ENCODE peak calls at places on chromosomes 2 and 18, in six cellular contexts. T, F, E, B, Z and H are unnamed samples.

GRCh38 chr2:149427371-149427770 is 97.0 kb downstream of the LYPD6 start:
- DNase-seq in T (no peak), F (no peak), E (no peak), B (no peak), Z (no peak), H (no peak)

GRCh38 chr2:57497489-57498096 is 549.0 kb upstream of the VRK2 start:
- DNase-seq in T (peak), F (peak), E (peak), B (no peak), Z (peak), H (no peak)

GRCh38 chr2:208033701-208034502 is 8.6 kb upstream of the PLEKHM3 start:
- DNase-seq in T (no peak), F (peak), E (no peak), B (peak), Z (no peak), H (no peak)

GRCh38 chr2:218166791-218167190 is at the start of gene CXCR1:
- DNase-seq in T (no peak), F (no peak), E (no peak), B (no peak), Z (no peak), H (no peak)

GRCh38 chr2:239374896-239375277 is 25.9 kb downstream of the HDAC4 start:
- DNase-seq in T (no peak), F (no peak), E (no peak), B (peak), Z (no peak), H (no peak)

GRCh38 chr18:13222371-13223281 is 4.1 kb downstream of the LDLRAD4 start:
- DNase-seq in T (no peak), F (no peak), E (no peak), B (peak), Z (no peak), H (peak)

GRCh38 chr2:67858886-67859285 is 203.9 kb downstream of the C1D start:
- DNase-seq in T (no peak), F (no peak), E (no peak), B (no peak), Z (no peak), H (no peak)

GRCh38 chr2:42639340-42640077 is 71.1 kb downstream of the MTA3 start:
- DNase-seq in T (no peak), F (no peak), E (peak), B (no peak), Z (no peak), H (no peak)

GRCh38 chr2:236744316-236745105 is 174.9 kb downstream of the ACKR3 start:
- DNase-seq in T (peak), F (no peak), E (peak), B (no peak), Z (no peak), H (no peak)

GRCh38 chr2:170928036-170928823 is 823 bp upstream of the GORASP2 start:
- DNase-seq in T (no peak), F (peak), E (peak), B (no peak), Z (peak), H (no peak)

GRCh38 chr18:54393648-54394294 is 36.1 kb downstream of the C18orf54 start:
- DNase-seq in T (no peak), F (no peak), E (no peak), B (no peak), Z (no peak), H (no peak)

GRCh38 chr2:123976249-123976648 is 48.8 kb upstream of the CNTNAP5 start:
- DNase-seq in T (no peak), F (no peak), E (no peak), B (no peak), Z (no peak), H (no peak)

GRCh38 chr2:106107509-106108131 is 86.5 kb downstream of the UXS1 start:
- DNase-seq in T (peak), F (no peak), E (peak), B (no peak), Z (no peak), H (no peak)

GRCh38 chr2:24920813-24921441 is 890 bp upstream of the ADCY3 start:
- DNase-seq in T (no peak), F (peak), E (no peak), B (no peak), Z (no peak), H (no peak)

DNA sequence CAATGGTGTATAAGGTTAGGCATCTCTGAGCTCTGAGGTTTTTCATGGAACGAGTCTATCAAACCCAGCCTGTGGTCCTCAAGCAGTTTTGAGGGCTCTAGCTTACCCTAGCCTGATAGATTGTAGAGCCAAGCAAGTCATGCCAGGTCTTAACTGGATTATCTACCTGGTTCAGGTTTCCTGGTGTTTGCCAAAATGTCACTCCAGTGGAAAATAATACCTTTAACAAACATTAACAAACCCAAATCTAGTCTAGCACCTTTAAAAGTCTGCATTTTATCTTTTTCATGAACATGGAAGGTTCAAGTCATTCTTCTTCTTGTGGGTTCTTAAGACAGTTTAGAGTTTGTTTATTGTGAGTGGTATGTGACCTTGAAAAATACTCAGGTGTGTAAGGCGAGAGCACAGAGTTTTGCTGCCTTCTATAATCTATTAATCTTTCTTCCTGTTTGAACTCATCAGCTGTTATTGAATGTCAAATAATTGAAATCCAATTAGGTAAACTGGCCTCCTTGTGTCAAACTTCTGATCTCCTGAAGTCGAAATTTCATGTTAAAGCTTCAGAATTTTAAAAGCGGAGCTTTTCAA is 13.4 kb upstream of the ADGRF3 start:
- DNase-seq in T (no peak), F (no peak), E (no peak), B (no peak), Z (no peak), H (no peak)
- H3K27ac ChIP-seq in T (no peak), F (no peak), E (no peak), B (no peak), Z (no peak), H (no peak)

DNA sequence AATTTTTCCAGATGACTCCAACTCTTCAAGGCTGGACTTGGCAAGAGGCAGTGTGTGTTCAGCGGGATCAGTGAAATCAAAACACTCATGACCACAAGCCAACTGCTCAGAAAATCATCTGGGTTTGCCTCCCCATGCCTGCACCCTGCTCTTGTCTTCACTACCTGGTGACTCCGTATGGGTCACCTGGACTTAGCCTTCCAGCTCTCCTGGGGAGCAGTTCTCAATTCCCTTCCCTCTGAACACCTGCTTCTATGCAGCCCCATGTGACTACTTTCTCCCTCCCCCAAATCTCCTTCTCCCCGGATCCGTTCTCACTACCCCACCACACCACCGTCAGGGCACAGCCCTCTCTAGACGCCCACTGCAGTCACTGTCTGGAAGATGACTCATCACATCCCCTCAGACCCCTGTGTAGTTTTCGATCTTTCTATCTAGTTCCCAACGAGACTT is 130.2 kb upstream of the ID2 start:
- DNase-seq in T (no peak), F (no peak), E (peak), B (no peak), Z (no peak), H (no peak)
- H3K27ac ChIP-seq in T (no peak), F (no peak), E (no peak), B (no peak), Z (no peak), H (no peak)

GRCh38 chr2:37852585-37853014 is 72.5 kb upstream of the RMDN2 start:
- DNase-seq in T (no peak), F (no peak), E (peak), B (no peak), Z (no peak), H (no peak)

GRCh38 chr2:37854676-37855282 is 70.3 kb upstream of the RMDN2 start:
- DNase-seq in T (no peak), F (no peak), E (peak), B (no peak), Z (no peak), H (no peak)

GRCh38 chr2:37851428-37851827 is 73.7 kb upstream of the RMDN2 start:
- DNase-seq in T (no peak), F (no peak), E (no peak), B (no peak), Z (no peak), H (no peak)

GRCh38 chr2:37849908-37850307 is 75.2 kb upstream of the RMDN2 start:
- DNase-seq in T (no peak), F (no peak), E (no peak), B (no peak), Z (no peak), H (no peak)

GRCh38 chr2:37851828-37852584 is 73.1 kb upstream of the RMDN2 start:
- DNase-seq in T (no peak), F (no peak), E (peak), B (no peak), Z (no peak), H (no peak)
- H3K27ac ChIP-seq in T (no peak), F (no peak), E (peak), B (no peak), Z (no peak), H (no peak)

GRCh38 chr2:17539596-17539992 is 902 bp upstream of the VSNL1 start:
- DNase-seq in T (no peak), F (peak), E (peak), B (peak), Z (no peak), H (no peak)

GRCh38 chr2:17540813-17541513 is 467 bp downstream of the VSNL1 start:
- DNase-seq in T (no peak), F (no peak), E (peak), B (no peak), Z (no peak), H (no peak)

GRCh38 chr2:17541514-17541950 is 1.0 kb downstream of the VSNL1 start:
- DNase-seq in T (no peak), F (peak), E (no peak), B (no peak), Z (no peak), H (no peak)

GRCh38 chr2:17538844-17539554 is 1.5 kb upstream of the VSNL1 start:
- DNase-seq in T (peak), F (peak), E (peak), B (peak), Z (no peak), H (peak)

GRCh38 chr2:17539993-17540812 is at the start of gene VSNL1:
- DNase-seq in T (peak), F (peak), E (peak), B (peak), Z (peak), H (no peak)
- H3K27ac ChIP-seq in T (no peak), F (peak), E (no peak), B (peak), Z (peak), H (no peak)

GRCh38 chr18:48134609-48135008 is 204.2 kb upstream of the SMAD2 start:
- DNase-seq in T (no peak), F (no peak), E (peak), B (no peak), Z (no peak), H (no peak)

GRCh38 chr18:48137354-48138208 is 207.1 kb upstream of the SMAD2 start:
- DNase-seq in T (no peak), F (no peak), E (peak), B (no peak), Z (no peak), H (no peak)

GRCh38 chr18:48136544-48137353 is 206.3 kb upstream of the SMAD2 start:
- DNase-seq in T (no peak), F (peak), E (peak), B (peak), Z (no peak), H (no peak)

GRCh38 chr18:48135436-48135966 is 205.0 kb upstream of the SMAD2 start:
- DNase-seq in T (no peak), F (no peak), E (peak), B (no peak), Z (no peak), H (no peak)

DNA sequence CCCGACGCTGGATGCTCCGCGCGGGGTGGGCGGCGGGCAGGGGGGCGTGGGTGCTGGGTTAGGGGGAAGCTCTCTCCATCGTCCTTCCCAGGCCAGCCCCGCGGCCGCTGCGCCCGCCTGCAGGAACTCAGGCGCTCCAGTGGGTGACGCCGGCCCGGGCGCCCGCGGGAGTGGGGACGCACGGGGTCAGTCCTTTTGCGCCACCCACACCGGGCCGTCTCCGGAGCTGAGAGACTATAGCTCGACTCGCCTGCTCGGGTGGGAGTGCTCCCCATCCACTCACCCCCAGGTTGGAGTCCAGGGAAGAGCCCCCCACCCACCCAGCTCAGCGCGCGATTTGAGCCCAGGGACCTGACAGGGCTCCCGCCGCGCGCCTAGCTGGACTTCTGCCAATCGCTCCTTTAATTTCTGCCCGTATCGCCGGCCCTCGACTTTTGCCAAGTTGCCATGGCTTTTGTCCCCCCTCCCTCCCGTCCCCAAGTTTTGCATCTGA is 205.6 kb upstream of the SMAD2 start:
- DNase-seq in T (no peak), F (peak), E (peak), B (peak), Z (no peak), H (no peak)
- H3K27ac ChIP-seq in T (no peak), F (no peak), E (no peak), B (no peak), Z (no peak), H (no peak)

GRCh38 chr2:46489430-46489829 is 10.1 kb downstream of the TMEM247 start:
- DNase-seq in T (no peak), F (no peak), E (no peak), B (no peak), Z (peak), H (no peak)

GRCh38 chr2:46488389-46488788 is 9.0 kb downstream of the TMEM247 start:
- DNase-seq in T (no peak), F (no peak), E (peak), B (no peak), Z (no peak), H (no peak)

GRCh38 chr2:46486441-46486840 is 7.1 kb downstream of the TMEM247 start:
- DNase-seq in T (no peak), F (no peak), E (no peak), B (no peak), Z (no peak), H (no peak)

GRCh38 chr2:46485002-46485401 is 5.6 kb downstream of the TMEM247 start:
- DNase-seq in T (no peak), F (no peak), E (no peak), B (no peak), Z (no peak), H (no peak)

GRCh38 chr2:46487667-46488333 is 8.4 kb downstream of the TMEM247 start:
- DNase-seq in T (peak), F (no peak), E (peak), B (peak), Z (no peak), H (no peak)
- H3K27ac ChIP-seq in T (no peak), F (no peak), E (no peak), B (no peak), Z (no peak), H (no peak)

GRCh38 chr18:79409313-79409712 is 13.6 kb downstream of the NFATC1 start:
- DNase-seq in T (no peak), F (no peak), E (no peak), B (no peak), Z (no peak), H (no peak)
- H3K27ac ChIP-seq in T (no peak), F (no peak), E (no peak), B (no peak), Z (no peak), H (no peak)

DNA sequence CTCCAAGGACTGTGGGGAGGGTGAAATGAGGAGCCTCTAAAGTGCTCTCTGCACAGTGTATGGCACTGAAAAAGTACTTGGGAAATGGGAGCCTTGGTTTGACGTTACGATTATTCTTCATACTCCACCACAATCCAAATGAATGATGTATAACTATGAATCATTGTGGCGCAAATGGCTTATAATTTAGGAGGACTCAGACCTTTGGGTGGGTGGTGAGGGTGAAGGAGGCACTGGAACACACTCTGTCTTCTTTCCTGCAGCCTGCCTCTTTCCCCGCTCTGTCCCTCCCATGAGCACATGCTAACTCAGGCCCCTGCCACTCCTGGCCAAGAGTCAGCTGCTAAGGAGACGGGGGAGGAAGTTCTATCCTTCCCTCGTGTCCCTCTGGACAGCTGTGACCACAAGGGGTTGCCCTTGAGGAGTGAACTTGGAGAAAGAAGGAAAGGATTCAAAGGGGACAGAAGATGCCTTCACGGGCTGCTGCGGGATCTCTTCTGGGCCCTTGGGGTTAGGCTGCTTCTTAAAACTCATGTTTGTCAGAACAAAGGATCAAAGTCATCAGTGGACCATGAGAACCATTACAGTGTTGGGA is 36.5 kb downstream of the POLR1A start:
- DNase-seq in T (no peak), F (no peak), E (no peak), B (no peak), Z (no peak), H (no peak)
- H3K27ac ChIP-seq in T (no peak), F (no peak), E (peak), B (no peak), Z (no peak), H (no peak)

GRCh38 chr2:96757477-96757860 is 3.2 kb upstream of the CNNM4 start:
- DNase-seq in T (no peak), F (no peak), E (peak), B (no peak), Z (no peak), H (no peak)

GRCh38 chr2:96760986-96761832 is 507 bp downstream of the CNNM4 start:
- DNase-seq in T (peak), F (peak), E (peak), B (peak), Z (no peak), H (no peak)

GRCh38 chr2:96758987-96759386 is 1.7 kb upstream of the CNNM4 start:
- DNase-seq in T (no peak), F (no peak), E (no peak), B (no peak), Z (no peak), H (no peak)

GRCh38 chr2:96760036-96760985 is at the start of gene CNNM4:
- DNase-seq in T (peak), F (peak), E (peak), B (peak), Z (peak), H (peak)

GRCh38 chr2:96759548-96759947 is 1.2 kb upstream of the CNNM4 start:
- DNase-seq in T (no peak), F (no peak), E (no peak), B (no peak), Z (no peak), H (no peak)
- H3K27ac ChIP-seq in T (no peak), F (no peak), E (no peak), B (no peak), Z (peak), H (no peak)